ENCODE peak calls at places on chromosomes 11 and 22, in five cellular contexts. J, M, T, F and O are unnamed samples.
A peak's percentile ranks its signal among the peaks of the same experiment; 100 is the strongest.

GRCh38 chr11:72235351-72236057 is 8.5 kb downstream of the PHOX2A start:
- DNase-seq in T (no peak), M (no peak), F (no peak), J (no peak), O (no peak)

GRCh38 chr22:46801826-46802607 is 39.6 kb downstream of the TBC1D22A start:
- DNase-seq in J (no peak), T (no peak), M (no peak), F (no peak), O (no peak)

GRCh38 chr11:114026355-114026754 is 33.2 kb upstream of the ZBTB16 start:
- DNase-seq in J (no peak), M (no peak), T (no peak), F (peak; percentile 22), O (no peak)

GRCh38 chr11:102309621-102310541 is 7.4 kb upstream of the BIRC3 start:
- DNase-seq in M (no peak), J (no peak), F (no peak), T (no peak), O (no peak)

GRCh38 chr11:83367745-83368144 is 81.6 kb upstream of the CCDC90B start:
- DNase-seq in J (no peak), T (no peak), F (no peak), M (no peak), O (no peak)

GRCh38 chr11:108340958-108341357 is 118.1 kb downstream of the ATM start:
- DNase-seq in T (no peak), J (peak; percentile 6), F (peak; percentile 39), M (no peak), O (no peak)

GRCh38 chr11:126355926-126356897 is 726 bp downstream of the ST3GAL4 start:
- DNase-seq in J (no peak), T (no peak), F (peak; percentile 50), M (no peak), O (no peak)

GRCh38 chr11:62909107-62909894 is 11.9 kb downstream of the CHRM1 start:
- DNase-seq in J (peak; percentile 70), F (peak; percentile 71), T (no peak), M (peak; percentile 73), O (peak; percentile 70)

GRCh38 chr11:66470015-66470414 is 3.3 kb downstream of the PELI3 start:
- DNase-seq in J (no peak), F (no peak), M (no peak), T (no peak), O (no peak)

GRCh38 chr22:41488076-41488475 is 19.2 kb downstream of the ACO2 start:
- DNase-seq in M (no peak), T (no peak), J (no peak), F (no peak), O (no peak)

GRCh38 chr11:128763224-128763623 is 69.4 kb downstream of the FLI1 start:
- DNase-seq in T (no peak), F (no peak), J (no peak), M (peak; percentile 46), O (no peak)

GRCh38 chr11:62613275-62613864 is 313 bp downstream of the ROM1 start:
- DNase-seq in F (no peak), M (no peak), J (no peak), T (no peak), O (no peak)

GRCh38 chr22:36554101-36554500 is 25.1 kb upstream of the EIF3D start:
- DNase-seq in F (no peak), M (no peak), J (no peak), T (no peak), O (no peak)

GRCh38 chr22:36548606-36549005 is 19.6 kb upstream of the EIF3D start:
- DNase-seq in M (no peak), J (no peak), F (no peak), T (no peak), O (no peak)

GRCh38 chr22:36549033-36549432 is 20.1 kb upstream of the EIF3D start:
- DNase-seq in T (no peak), J (no peak), M (no peak), F (no peak), O (no peak)

GRCh38 chr22:36552300-36552699 is 23.3 kb upstream of the EIF3D start:
- DNase-seq in M (no peak), T (no peak), J (no peak), F (no peak), O (no peak)

GRCh38 chr22:36551096-36551495 is 22.1 kb upstream of the EIF3D start:
- DNase-seq in T (no peak), M (no peak), J (no peak), F (no peak), O (no peak)
- TF ChIP-seq CTCF in T (no peak), M (no peak), J (no peak), F (no peak), O (no peak)

GRCh38 chr22:17575151-17575550 is 11.9 kb downstream of the SLC25A18 start:
- DNase-seq in M (no peak), F (no peak), J (no peak), T (no peak), O (no peak)

GRCh38 chr22:17566776-17567175 is 3.5 kb downstream of the SLC25A18 start:
- DNase-seq in M (no peak), T (no peak), J (no peak), F (no peak), O (no peak)

GRCh38 chr22:17569971-17570511 is 6.7 kb downstream of the SLC25A18 start:
- DNase-seq in T (no peak), J (no peak), F (no peak), M (peak; percentile 4), O (peak; percentile 34)

GRCh38 chr22:17575681-17576080 is 12.4 kb downstream of the SLC25A18 start:
- DNase-seq in J (no peak), T (no peak), F (no peak), M (no peak), O (no peak)

DNA sequence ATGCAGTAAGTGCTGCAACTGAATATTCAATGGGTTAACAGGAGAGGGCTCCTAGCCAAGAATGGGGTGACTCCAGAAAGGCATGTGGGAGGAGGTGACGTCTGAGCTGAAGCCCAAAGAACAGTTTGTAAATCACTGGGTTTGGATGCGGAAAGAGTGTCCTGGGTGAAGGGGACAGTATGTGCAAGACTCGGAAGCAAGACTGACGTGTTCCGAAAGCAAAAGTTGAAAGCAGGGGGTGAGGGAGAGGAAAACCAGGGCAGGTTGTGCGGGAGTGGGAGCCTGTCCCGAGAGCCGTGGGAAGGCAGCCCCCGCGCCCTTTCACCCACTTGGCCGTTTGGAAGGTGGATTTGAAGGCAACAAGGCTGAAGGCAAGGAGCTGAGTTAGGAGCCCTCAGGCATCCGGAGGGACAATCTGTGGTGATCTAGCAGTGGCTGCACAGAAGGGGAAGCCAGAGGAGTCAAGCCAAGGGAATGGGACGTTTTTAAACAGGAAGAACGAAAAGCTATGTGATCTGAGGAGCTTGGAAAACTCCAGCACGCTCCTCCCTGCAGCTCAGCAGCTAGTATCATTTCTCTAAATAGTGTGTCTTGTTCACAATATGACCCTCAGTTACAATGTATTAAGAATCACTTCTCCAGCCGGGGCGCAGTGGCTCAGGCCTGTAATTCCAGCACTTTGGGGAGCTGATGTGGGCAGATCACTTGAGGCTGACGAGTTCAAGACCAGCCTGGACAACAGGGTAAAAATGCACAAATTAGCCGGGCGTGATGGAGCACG is 7.7 kb downstream of the SLC25A18 start:
- DNase-seq in T (peak; percentile 96), J (no peak), M (peak; percentile 83), F (no peak), O (peak; percentile 89)
- TF ChIP-seq POLR2A in T (no peak), J (no peak), M (no peak), F (no peak), O (no peak)

GRCh38 chr11:3879967-3880542 is 24.6 kb downstream of the STIM1 start:
- DNase-seq in F (no peak), J (no peak), T (no peak), M (no peak), O (no peak)
- H3K27ac ChIP-seq in F (no peak overlapping the region), J (peak overlapping the region; percentile 83), T (peak overlapping the region; percentile 43), M (no peak overlapping the region), O (peak overlapping the region; percentile 54)

GRCh38 chr11:117621226-117621625 is 175.8 kb downstream of the DSCAML1 start:
- DNase-seq in M (peak; percentile 18), T (no peak), J (no peak), F (peak; percentile 20), O (no peak)
- TF ChIP-seq CTCF in M (peak; percentile 61), T (peak; percentile 10), J (peak; percentile 16), F (peak; percentile 43), O (no peak)